ENCODE peak calls at places on chromosomes 6 and 20, in nine cellular contexts. X is SK-N-MC; W is coronary artery; N is substantia nigra; L is RWPE1; E is activated naive CD4-positive, alpha-beta T cell; C is dermis microvascular lymphatic vessel endothelial cell; H is MM.1S; D is posterior cingulate gyrus. P is an unnamed sample.
A peak's percentile ranks its signal among the peaks of the same experiment; 100 is the strongest.

GRCh38 chr6:73121421-73121993 is 103.8 kb downstream of the KHDC1L start:
- DNase-seq in X (no peak), W (no peak), N (no peak), L (peak; percentile 60), E (no peak), C (no peak), H (no peak), D (no peak), P (no peak)

GRCh38 chr20:46999821-47000465 is 105.3 kb downstream of the EYA2 start:
- DNase-seq in X (no peak), W (no peak), N (no peak), L (no peak), E (no peak), C (no peak), H (no peak), D (no peak), P (no peak)

GRCh38 chr6:18142591-18142861 is 12.4 kb downstream of the TPMT start:
- DNase-seq in X (no peak), W (no peak), N (no peak), L (no peak), E (no peak), C (no peak), H (no peak), D (no peak), P (no peak)

GRCh38 chr20:29763821-29764511 is 1493.5 kb upstream of the DEFB115 start:
- DNase-seq in X (no peak), W (no peak), N (no peak), L (no peak), E (no peak), C (no peak), H (no peak), D (no peak), P (no peak)

GRCh38 chr6:16223362-16223761 is 15.0 kb upstream of the GMPR start:
- DNase-seq in X (no peak), W (peak; percentile 17), N (no peak), L (no peak), E (no peak), C (no peak), H (no peak), D (no peak), P (no peak)

GRCh38 chr6:123904228-123904627 is 100.6 kb downstream of the NKAIN2 start:
- DNase-seq in X (no peak), W (no peak), N (no peak), L (no peak), E (no peak), C (no peak), H (no peak), D (no peak), P (no peak)

GRCh38 chr6:83707829-83708545 is 914 bp downstream of the SNAP91 start:
- DNase-seq in X (no peak), W (no peak), N (peak; percentile 9), L (no peak), E (no peak), C (no peak), H (no peak), D (peak; percentile 50), P (no peak)

GRCh38 chr6:169702640-169703246 is 817 bp downstream of the C6orf120 start:
- DNase-seq in X (no peak), W (no peak), N (no peak), L (no peak), E (peak; percentile 32), C (no peak), H (peak; percentile 12), D (peak; percentile 14), P (peak; percentile 33)

GRCh38 chr6:56618050-56618449 is 24.6 kb downstream of the DST start:
- DNase-seq in X (no peak), W (no peak), N (no peak), L (no peak), E (no peak), C (no peak), H (no peak), D (no peak), P (no peak)

GRCh38 chr6:7254980-7255825 is 57.8 kb downstream of the SSR1 start:
- DNase-seq in X (no peak), W (no peak), N (no peak), L (no peak), E (no peak), C (no peak), H (no peak), D (no peak), P (no peak)

GRCh38 chr6:164195605-164196004 is 781.1 kb downstream of the QKI start:
- DNase-seq in X (no peak), W (no peak), N (no peak), L (no peak), E (no peak), C (no peak), H (no peak), D (no peak), P (no peak)

GRCh38 chr20:38291961-38292360 is 12.0 kb upstream of the BPI start:
- DNase-seq in X (no peak), W (no peak), N (no peak), L (no peak), E (no peak), C (no peak), H (no peak), D (no peak), P (no peak)

P was measured in activated effector memory CD4-positive, alpha-beta T cell treated with Interleukin-2 at 50 U/mL for 16 hours.